ENCODE peak calls at places on chromosomes 4 and X, in four cellular contexts. One of them, this sample, is unnamed.

GRCh38 chrX:40169193-40170086 is 71.7 kb upstream of the BCOR start:
- DNase-seq in coronary artery: peak; percentile 70
- DNase-seq in psoas muscle: peak; percentile 66
- DNase-seq in GM12865: peak; percentile 90
- DNase-seq in this sample: peak; percentile 85

GRCh38 chr4:103718993-103719319 is 829 bp downstream of the TACR3 start:
- DNase-seq in psoas muscle: no peak
- DNase-seq in GM12865: no peak
- DNase-seq in coronary artery: no peak
- DNase-seq in this sample: no peak

GRCh38 chr4:125464146-125464545 is 149.4 kb downstream of the FAT4 start:
- DNase-seq in psoas muscle: no peak
- DNase-seq in coronary artery: no peak
- DNase-seq in GM12865: no peak
- DNase-seq in this sample: no peak

GRCh38 chr4:76611164-76611563 is 176.1 kb downstream of the SHROOM3 start:
- DNase-seq in coronary artery: no peak
- DNase-seq in psoas muscle: no peak
- DNase-seq in GM12865: no peak
- DNase-seq in this sample: no peak

GRCh38 chr4:83947811-83948210 is 411.9 kb downstream of the GPAT3 start:
- DNase-seq in coronary artery: no peak
- DNase-seq in GM12865: no peak
- DNase-seq in psoas muscle: no peak
- DNase-seq in this sample: no peak

GRCh38 chr4:169225812-169226211 is 44.9 kb downstream of the SH3RF1 start:
- DNase-seq in coronary artery: no peak
- DNase-seq in psoas muscle: no peak
- DNase-seq in GM12865: peak; percentile 13
- DNase-seq in this sample: peak; percentile 62

GRCh38 chr4:147923854-147924253 is 192.0 kb downstream of the ARHGAP10 start:
- DNase-seq in coronary artery: no peak
- DNase-seq in psoas muscle: no peak
- DNase-seq in GM12865: no peak
- DNase-seq in this sample: no peak

GRCh38 chr4:137510866-137511265 is 21.4 kb downstream of the PCDH18 start:
- DNase-seq in psoas muscle: no peak
- DNase-seq in coronary artery: no peak
- DNase-seq in GM12865: no peak
- DNase-seq in this sample: peak; percentile 81

GRCh38 chr4:51884606-51885005 is 41.7 kb downstream of the DCUN1D4 start:
- DNase-seq in psoas muscle: no peak
- DNase-seq in GM12865: no peak
- DNase-seq in coronary artery: no peak
- DNase-seq in this sample: no peak

GRCh38 chrX:102712967-102713677 is 874 bp downstream of the GPRASP2 start:
- DNase-seq in GM12865: no peak
- DNase-seq in coronary artery: no peak
- DNase-seq in psoas muscle: peak; percentile 51
- DNase-seq in this sample: peak; percentile 66

GRCh38 chrX:153379508-153379907 is 21.6 kb downstream of the PNMA6E start:
- DNase-seq in GM12865: no peak
- DNase-seq in psoas muscle: no peak
- DNase-seq in coronary artery: peak; percentile 43
- DNase-seq in this sample: no peak

GRCh38 chr4:40918330-40918729 is 168.6 kb downstream of the NSUN7 start:
- DNase-seq in coronary artery: peak; percentile 87
- DNase-seq in GM12865: no peak
- DNase-seq in psoas muscle: peak; percentile 89
- DNase-seq in this sample: peak; percentile 65

GRCh38 chr4:102730968-102731533 is 29.7 kb downstream of the MANBA start:
- DNase-seq in psoas muscle: no peak
- DNase-seq in coronary artery: no peak
- DNase-seq in GM12865: no peak
- DNase-seq in this sample: no peak

GRCh38 chr4:24805036-24805435 is 9.7 kb downstream of the SOD3 start:
- DNase-seq in GM12865: no peak
- DNase-seq in psoas muscle: no peak
- DNase-seq in coronary artery: no peak
- DNase-seq in this sample: no peak
- TF ChIP-seq CTCF in GM12865: no peak
- TF ChIP-seq CTCF in psoas muscle: no peak
- TF ChIP-seq CTCF in coronary artery: no peak
- TF ChIP-seq CTCF in this sample: no peak

GRCh38 chrX:4547218-4547836 is 833.9 kb upstream of the PRKX start:
- DNase-seq in psoas muscle: no peak
- DNase-seq in coronary artery: no peak
- DNase-seq in GM12865: peak; percentile 52
- DNase-seq in this sample: peak; percentile 77
- TF ChIP-seq CTCF in psoas muscle: peak; percentile 71
- TF ChIP-seq CTCF in coronary artery: peak; percentile 57
- TF ChIP-seq CTCF in GM12865: peak; percentile 69
- TF ChIP-seq CTCF in this sample: peak; percentile 87

GRCh38 chr4:93409035-93409434 is 419.5 kb upstream of the ATOH1 start:
- DNase-seq in coronary artery: no peak
- DNase-seq in psoas muscle: no peak
- DNase-seq in GM12865: no peak
- DNase-seq in this sample: no peak
- TF ChIP-seq CTCF in coronary artery: no peak
- TF ChIP-seq CTCF in psoas muscle: no peak
- TF ChIP-seq CTCF in GM12865: no peak
- TF ChIP-seq CTCF in this sample: no peak

DNA sequence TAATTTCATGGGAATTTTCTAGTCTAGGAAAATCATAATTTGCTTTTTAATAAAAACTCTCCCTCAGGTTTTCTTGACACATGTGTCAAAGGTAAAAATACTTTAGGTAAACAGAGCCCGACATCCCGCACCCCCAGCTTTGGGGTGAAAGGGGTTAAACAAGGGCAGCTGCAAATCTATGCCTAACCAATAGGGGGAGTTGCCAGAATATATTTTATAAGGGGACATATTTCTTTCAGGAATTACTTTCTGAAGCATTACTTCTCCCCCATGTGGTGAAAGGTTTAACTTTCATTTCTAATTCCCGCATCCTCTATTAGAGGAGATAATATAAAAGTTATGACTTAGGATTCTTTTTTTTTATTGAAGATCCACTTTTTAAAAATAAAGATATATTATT is 53.9 kb upstream of the HEPH start:
- DNase-seq in GM12865: peak; percentile 16
- DNase-seq in psoas muscle: no peak
- DNase-seq in coronary artery: no peak
- DNase-seq in this sample: peak; percentile 51
- TF ChIP-seq CTCF in GM12865: peak; percentile 31
- TF ChIP-seq CTCF in psoas muscle: peak; percentile 31
- TF ChIP-seq CTCF in coronary artery: no peak
- TF ChIP-seq CTCF in this sample: peak; percentile 69

GRCh38 chr4:54971474-54971950 is 153.9 kb downstream of the KDR start:
- DNase-seq in GM12865: peak; percentile 42
- DNase-seq in psoas muscle: no peak
- DNase-seq in coronary artery: no peak
- DNase-seq in this sample: peak; percentile 75

DNA sequence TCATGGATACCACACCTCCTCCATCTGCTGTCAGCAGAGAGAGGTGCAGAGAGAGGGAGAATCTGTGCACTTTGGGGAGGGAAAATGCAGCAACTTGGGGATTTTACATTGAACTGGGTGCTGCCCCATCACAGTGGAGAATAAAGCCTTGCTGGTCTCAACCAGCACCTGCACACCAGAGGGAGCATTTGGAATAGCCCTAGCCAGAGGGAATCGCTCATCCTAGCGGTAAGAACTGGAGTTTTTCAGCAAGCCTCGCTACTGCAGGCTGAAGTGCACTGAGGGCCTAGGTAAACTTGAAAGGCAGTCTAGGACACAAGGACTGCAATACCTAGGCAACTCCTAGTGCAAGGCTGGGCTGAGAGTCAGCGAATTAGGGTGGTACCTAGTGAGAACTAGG is 148.7 kb downstream of the KDR start:
- DNase-seq in GM12865: no peak
- DNase-seq in psoas muscle: no peak
- DNase-seq in coronary artery: no peak
- DNase-seq in this sample: peak; percentile 48
- TF ChIP-seq CTCF in GM12865: no peak
- TF ChIP-seq CTCF in psoas muscle: no peak
- TF ChIP-seq CTCF in coronary artery: no peak
- TF ChIP-seq CTCF in this sample: peak; percentile 51

GRCh38 chr4:161792991-161793390 is 370.8 kb downstream of the FSTL5 start:
- DNase-seq in coronary artery: no peak
- DNase-seq in GM12865: no peak
- DNase-seq in psoas muscle: no peak
- DNase-seq in this sample: no peak

GRCh38 chr4:161791796-161792556 is 371.8 kb downstream of the FSTL5 start:
- DNase-seq in coronary artery: no peak
- DNase-seq in psoas muscle: no peak
- DNase-seq in GM12865: no peak
- DNase-seq in this sample: no peak
- TF ChIP-seq CTCF in coronary artery: no peak
- TF ChIP-seq CTCF in psoas muscle: no peak
- TF ChIP-seq CTCF in GM12865: no peak
- TF ChIP-seq CTCF in this sample: no peak

DNA sequence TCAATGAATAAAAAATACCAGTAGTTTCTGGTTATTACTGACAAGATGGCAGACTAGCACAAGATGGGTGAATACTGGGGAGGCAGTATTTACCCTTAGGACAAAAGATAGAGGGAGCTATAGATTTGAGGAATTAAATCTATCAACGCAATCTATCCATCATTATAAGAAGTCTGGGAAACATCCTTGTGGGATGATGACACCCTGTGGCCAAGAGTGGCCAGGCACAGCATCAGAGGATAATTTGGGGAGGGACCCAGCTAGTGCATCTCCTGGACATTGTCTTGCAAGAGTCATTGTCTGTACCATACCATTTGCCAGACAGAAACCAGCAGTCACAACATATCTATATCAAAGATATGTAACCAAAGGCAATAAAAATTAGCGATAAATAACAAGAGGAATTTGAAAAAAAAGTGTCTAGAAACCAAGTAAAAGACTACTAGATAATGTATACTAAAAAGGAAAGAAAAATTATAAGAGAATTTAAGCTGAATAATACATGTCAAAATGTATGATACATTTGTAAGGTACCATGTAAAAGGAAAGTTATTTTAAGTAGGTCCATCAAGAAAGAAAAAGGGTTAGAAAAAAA is 22.9 kb downstream of the KCTD8 start:
- DNase-seq in psoas muscle: no peak
- DNase-seq in GM12865: no peak
- DNase-seq in coronary artery: no peak
- DNase-seq in this sample: peak; percentile 66
- TF ChIP-seq CTCF in psoas muscle: peak; percentile 52
- TF ChIP-seq CTCF in GM12865: no peak
- TF ChIP-seq CTCF in coronary artery: no peak
- TF ChIP-seq CTCF in this sample: peak; percentile 82

GRCh38 chrX:117996918-117997480 is 119.6 kb downstream of the KLHL13 start:
- DNase-seq in GM12865: peak; percentile 19
- DNase-seq in coronary artery: no peak
- DNase-seq in psoas muscle: no peak
- DNase-seq in this sample: peak; percentile 65
- TF ChIP-seq CTCF in GM12865: peak; percentile 45
- TF ChIP-seq CTCF in coronary artery: no peak
- TF ChIP-seq CTCF in psoas muscle: peak; percentile 18
- TF ChIP-seq CTCF in this sample: peak; percentile 80